ENCODE peak calls at places on chromosomes 2 and 18, in six cellular contexts. C, Q, N, J, S and T are unnamed samples.

GRCh38 chr18:11553098-11553940 is 56.1 kb upstream of the SLC35G4 start:
- DNase-seq in C (peak; percentile 52), Q (peak; percentile 73), N (no peak), J (peak; percentile 26), S (peak; percentile 65), T (peak; percentile 59)

GRCh38 chr2:98704499-98705332 is 26.2 kb downstream of the MGAT4A start:
- DNase-seq in C (no peak), Q (no peak), N (no peak), J (no peak), S (no peak), T (no peak)

GRCh38 chr2:8409461-8410260 is 272.2 kb upstream of the ID2 start:
- DNase-seq in C (no peak), Q (no peak), N (no peak), J (no peak), S (no peak), T (no peak)

GRCh38 chr2:174699993-174700766 is 64.1 kb downstream of the CHRNA1 start:
- DNase-seq in C (peak; percentile 57), Q (no peak), N (no peak), J (no peak), S (peak; percentile 49), T (peak; percentile 28)

GRCh38 chr2:27264753-27265535 is 2.1 kb upstream of the SLC30A3 start:
- DNase-seq in C (peak; percentile 82), Q (peak; percentile 89), N (no peak), J (no peak), S (peak; percentile 94), T (peak; percentile 76)

GRCh38 chr2:20106746-20107145 is 55.3 kb upstream of the LAPTM4A start:
- DNase-seq in C (no peak), Q (peak; percentile 89), N (no peak), J (no peak), S (peak; percentile 83), T (peak; percentile 66)

GRCh38 chr2:25938345-25938744 is 44.0 kb downstream of the KIF3C start:
- DNase-seq in C (no peak), Q (no peak), N (no peak), J (no peak), S (no peak), T (no peak)

GRCh38 chr2:205366336-205367060 is 315.8 kb upstream of the NRP2 start:
- DNase-seq in C (no peak), Q (no peak), N (no peak), J (no peak), S (no peak), T (no peak)

GRCh38 chr2:229775614-229776313 is 61.4 kb upstream of the DNER start:
- DNase-seq in C (no peak), Q (no peak), N (no peak), J (no peak), S (no peak), T (no peak)

GRCh38 chr2:69084492-69084891 is 71.5 kb downstream of the ANTXR1 start:
- DNase-seq in C (no peak), Q (no peak), N (no peak), J (no peak), S (no peak), T (no peak)

GRCh38 chr2:233040174-233040530 is 7.7 kb downstream of the NEU2 start:
- DNase-seq in C (no peak), Q (no peak), N (no peak), J (no peak), S (no peak), T (no peak)

GRCh38 chr18:67131498-67131897 is 385.0 kb downstream of the DSEL start:
- DNase-seq in C (no peak), Q (no peak), N (no peak), J (no peak), S (no peak), T (no peak)

GRCh38 chr2:203122317-203122998 is 107.8 kb downstream of the NBEAL1 start:
- DNase-seq in C (peak; percentile 35), Q (no peak), N (no peak), J (peak; percentile 9), S (no peak), T (no peak)

GRCh38 chr2:95121495-95122196 is at the start of gene MRPS5:
- DNase-seq in C (peak; percentile 76), Q (peak; percentile 80), N (peak; percentile 92), J (peak; percentile 11), S (peak; percentile 92), T (peak; percentile 86)

GRCh38 chr2:99880148-99880983 is 262.0 kb downstream of the AFF3 start:
- DNase-seq in C (no peak), Q (no peak), N (peak; percentile 65), J (peak; percentile 87), S (no peak), T (no peak)

DNA sequence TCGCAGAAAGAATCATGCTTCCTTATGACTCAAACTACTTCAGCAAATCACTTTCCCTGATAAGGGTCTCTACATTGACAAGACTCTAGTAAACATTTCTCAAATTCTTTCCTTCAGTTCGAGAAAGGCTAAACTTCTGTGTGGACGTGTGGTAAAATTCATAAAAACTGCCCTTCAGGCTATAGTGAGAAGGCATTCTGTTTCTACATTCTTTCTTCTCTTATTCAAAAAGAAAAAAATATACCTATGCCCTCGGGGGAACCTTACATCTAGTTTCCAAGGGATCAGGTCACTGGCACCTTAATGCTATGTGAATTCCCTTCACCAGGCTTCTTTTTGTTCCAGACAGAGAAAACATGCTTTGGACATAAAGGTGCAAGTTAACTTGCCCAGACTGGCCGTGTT is 4.9 kb downstream of the VIT start:
- DNase-seq in C (no peak), Q (no peak), N (no peak), J (no peak), S (peak; percentile 20), T (no peak)
- TF ChIP-seq CTCF in C (no peak), Q (peak; percentile 56), N (no peak), J (peak; percentile 16), S (peak; percentile 26), T (no peak)

GRCh38 chr2:121886059-121886458 is 130.6 kb downstream of the TSN start:
- DNase-seq in C (no peak), Q (no peak), N (no peak), J (no peak), S (no peak), T (no peak)
- TF ChIP-seq CTCF in C (no peak), Q (no peak), N (no peak), J (no peak), S (no peak), T (no peak)

GRCh38 chr2:60708630-60709320 is 47.3 kb upstream of the PAPOLG start:
- DNase-seq in C (no peak), Q (no peak), N (no peak), J (no peak), S (no peak), T (no peak)

GRCh38 chr2:60706021-60706420 is 50.0 kb upstream of the PAPOLG start:
- DNase-seq in C (no peak), Q (no peak), N (no peak), J (no peak), S (no peak), T (no peak)

GRCh38 chr2:60710707-60711106 is 45.4 kb upstream of the PAPOLG start:
- DNase-seq in C (no peak), Q (no peak), N (peak; percentile 54), J (no peak), S (no peak), T (no peak)

DNA sequence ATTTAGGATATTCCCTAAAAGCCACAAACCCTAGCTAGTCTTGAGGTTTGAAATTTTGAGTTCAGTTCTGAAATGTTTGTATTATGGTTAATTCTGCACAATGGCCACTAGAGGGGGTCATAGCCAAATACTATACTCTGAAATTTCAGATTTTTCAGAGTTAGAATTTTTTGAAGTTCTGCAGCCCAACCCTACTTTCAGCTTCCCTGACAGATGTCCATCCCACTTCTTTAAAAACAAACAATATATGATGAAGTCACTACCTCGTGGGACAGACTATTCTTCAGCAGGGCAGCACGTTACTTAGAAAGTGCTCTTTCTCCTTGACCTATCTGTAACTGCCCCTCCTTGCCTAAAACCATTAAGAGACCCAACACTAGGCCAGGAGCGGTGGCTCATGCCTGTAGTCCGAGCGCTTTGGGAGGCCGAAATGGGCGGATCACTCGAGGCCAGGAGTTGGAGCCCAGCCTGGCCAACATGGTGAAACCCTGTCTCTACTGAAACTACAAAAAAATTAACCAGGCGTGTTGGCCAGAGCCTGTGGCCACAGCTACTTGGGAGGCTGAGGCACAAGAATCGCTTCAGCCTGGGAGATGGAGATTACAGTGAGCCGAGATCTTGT is 48.2 kb upstream of the PAPOLG start:
- DNase-seq in C (peak; percentile 47), Q (peak; percentile 43), N (no peak), J (no peak), S (peak; percentile 60), T (peak; percentile 1)
- TF ChIP-seq CTCF in C (peak; percentile 94), Q (peak; percentile 86), N (peak; percentile 84), J (peak; percentile 63), S (peak; percentile 85), T (peak; percentile 82)

GRCh38 chr18:69143084-69143483 is 257.6 kb upstream of the DOK6 start:
- DNase-seq in C (no peak), Q (no peak), N (no peak), J (no peak), S (no peak), T (no peak)
- TF ChIP-seq CTCF in C (no peak), Q (no peak), N (no peak), J (no peak), S (no peak), T (no peak)

GRCh38 chr2:121246704-121247255 is 38.2 kb downstream of the TFCP2L1 start:
- DNase-seq in C (no peak), Q (no peak), N (peak; percentile 24), J (no peak), S (no peak), T (no peak)

GRCh38 chr2:121244616-121245015 is 40.4 kb downstream of the TFCP2L1 start:
- DNase-seq in C (no peak), Q (no peak), N (peak; percentile 21), J (no peak), S (no peak), T (no peak)

GRCh38 chr2:121247534-121247933 is 37.5 kb downstream of the TFCP2L1 start:
- DNase-seq in C (no peak), Q (no peak), N (no peak), J (no peak), S (no peak), T (no peak)

GRCh38 chr2:121245120-121245820 is 39.7 kb downstream of the TFCP2L1 start:
- DNase-seq in C (no peak), Q (no peak), N (peak; percentile 23), J (no peak), S (no peak), T (no peak)

DNA sequence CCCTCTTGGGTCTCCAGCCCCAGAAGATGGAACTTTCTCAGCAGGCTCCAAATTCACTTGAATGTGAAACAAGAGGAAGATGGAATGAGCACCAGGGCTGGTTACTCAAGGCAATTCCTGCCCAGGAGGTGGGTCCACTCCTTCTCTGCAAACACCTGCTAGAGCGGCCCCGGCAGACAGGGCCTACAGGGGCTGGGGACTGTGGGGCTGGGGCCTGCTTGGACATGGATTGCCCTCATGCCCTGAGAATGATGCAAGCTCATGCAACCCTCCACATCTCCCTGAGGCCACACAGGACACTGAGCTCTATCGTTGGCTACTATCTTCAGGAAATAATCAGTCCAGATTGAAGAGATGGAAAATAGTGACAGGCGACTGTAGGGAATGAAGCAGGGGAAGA is 39.1 kb downstream of the TFCP2L1 start:
- DNase-seq in C (no peak), Q (no peak), N (peak; percentile 2), J (no peak), S (no peak), T (no peak)
- TF ChIP-seq CTCF in C (no peak), Q (no peak), N (no peak), J (no peak), S (no peak), T (no peak)

GRCh38 chr18:13375302-13376255 is 157.0 kb downstream of the LDLRAD4 start:
- DNase-seq in C (peak; percentile 61), Q (no peak), N (peak; percentile 80), J (peak; percentile 63), S (no peak), T (no peak)
- TF ChIP-seq CTCF in C (no peak), Q (no peak), N (no peak), J (peak; percentile 1), S (no peak), T (no peak)